ENCODE peak calls at places on chromosomes 1 and 21, in seven cellular contexts. O, L, X, Y, A, N and E are unnamed samples.

GRCh38 chr1:213448360-213448759 is 397.3 kb downstream of the RPS6KC1 start:
- DNase-seq in O (no peak), L (no peak), X (no peak), Y (no peak), A (no peak), N (no peak), E (no peak)

GRCh38 chr1:78434351-78434750 is 56.4 kb upstream of the PTGFR start:
- DNase-seq in O (no peak), L (no peak), X (no peak), Y (no peak), A (no peak), N (no peak), E (no peak)

GRCh38 chr1:93080424-93080823 is 1.3 kb downstream of the MTF2 start:
- DNase-seq in O (no peak), L (peak), X (peak), Y (no peak), A (no peak), N (peak), E (peak)

GRCh38 chr1:41086921-41087320 is 65.4 kb upstream of the SLFNL1 start:
- DNase-seq in O (no peak), L (no peak), X (no peak), Y (no peak), A (no peak), N (no peak), E (no peak)

GRCh38 chr1:235411489-235412486 is 44.6 kb downstream of the TBCE start:
- DNase-seq in O (no peak), L (no peak), X (no peak), Y (no peak), A (peak), N (no peak), E (no peak)

GRCh38 chr1:226104671-226105121 is 42.2 kb downstream of the H3-3A start:
- DNase-seq in O (no peak), L (no peak), X (no peak), Y (no peak), A (no peak), N (no peak), E (peak)

GRCh38 chr21:44836666-44837471 is 19.0 kb upstream of the SUMO3 start:
- DNase-seq in O (no peak), L (peak), X (no peak), Y (peak), A (no peak), N (no peak), E (peak)

GRCh38 chr1:3976821-3977220 is 76.7 kb upstream of the C1orf174 start:
- DNase-seq in O (no peak), L (no peak), X (no peak), Y (no peak), A (no peak), N (no peak), E (no peak)

GRCh38 chr1:38418195-38419030 is 371.8 kb upstream of the POU3F1 start:
- DNase-seq in O (no peak), L (no peak), X (no peak), Y (no peak), A (no peak), N (no peak), E (peak)

GRCh38 chr1:207869859-207870258 is 41.1 kb downstream of the CD34 start:
- DNase-seq in O (no peak), L (no peak), X (no peak), Y (peak), A (no peak), N (no peak), E (no peak)

GRCh38 chr1:230127105-230128054 is 60.3 kb downstream of the GALNT2 start:
- DNase-seq in O (no peak), L (no peak), X (no peak), Y (no peak), A (no peak), N (no peak), E (no peak)

DNA sequence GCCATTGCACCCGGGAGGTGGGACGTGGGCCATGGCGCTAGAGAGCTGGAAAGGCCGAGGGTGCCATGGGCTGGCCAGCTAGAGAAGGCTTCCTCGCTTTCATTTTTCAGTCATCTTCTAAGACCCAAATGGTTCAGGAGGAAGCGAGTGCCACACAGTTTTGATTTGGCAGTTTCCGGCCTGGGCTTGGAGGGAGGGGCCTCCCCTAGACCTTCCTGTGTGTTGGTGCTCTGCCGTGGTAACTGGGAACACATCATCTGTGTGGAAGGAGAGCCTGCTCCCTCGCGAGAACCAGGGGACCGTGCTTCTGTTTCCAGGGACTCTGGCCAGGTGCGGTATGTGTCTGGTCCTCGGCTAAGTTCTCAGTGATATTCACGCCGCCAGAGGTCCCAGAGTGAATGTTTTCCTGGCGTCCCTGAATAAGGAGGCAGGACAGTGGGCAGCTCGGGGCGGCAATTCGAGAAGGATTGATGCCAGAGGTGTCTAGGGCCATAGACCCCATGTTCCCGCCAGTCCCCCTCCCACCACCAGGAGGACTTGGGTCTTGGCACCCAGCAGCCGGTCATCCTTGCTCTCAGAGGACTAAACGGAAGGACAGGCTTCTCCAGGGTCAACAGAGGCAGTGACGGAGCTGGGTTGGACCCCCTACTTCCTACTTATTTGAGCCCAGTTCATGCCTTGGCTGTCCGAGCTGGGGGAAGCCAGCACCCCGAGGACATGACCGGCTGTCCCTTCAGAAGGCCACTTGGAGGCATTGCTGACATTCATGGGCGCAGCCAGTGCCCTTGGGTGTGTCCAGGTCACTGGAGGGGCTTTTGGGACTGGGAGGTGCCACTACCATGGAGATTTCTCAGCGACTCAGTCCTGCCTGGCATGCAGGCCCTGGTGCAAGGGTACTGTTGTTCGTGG is 2.7 kb upstream of the NPHP4 start:
- DNase-seq in O (peak), L (no peak), X (peak), Y (no peak), A (no peak), N (no peak), E (no peak)
- TF ChIP-seq CTCF in O (no peak), L (no peak), X (peak), Y (no peak), A (no peak), N (no peak), E (peak)

GRCh38 chr1:170666661-170667060 is 2.7 kb downstream of the PRRX1 start:
- DNase-seq in O (peak), L (no peak), X (no peak), Y (no peak), A (no peak), N (no peak), E (no peak)

GRCh38 chr1:170663441-170664282 is at the start of gene PRRX1:
- DNase-seq in O (peak), L (peak), X (no peak), Y (no peak), A (no peak), N (no peak), E (no peak)

GRCh38 chr1:170664283-170664827 is 424 bp downstream of the PRRX1 start:
- DNase-seq in O (peak), L (no peak), X (no peak), Y (no peak), A (no peak), N (no peak), E (no peak)

GRCh38 chr1:170665625-170666024 is 1.7 kb downstream of the PRRX1 start:
- DNase-seq in O (peak), L (no peak), X (no peak), Y (no peak), A (no peak), N (no peak), E (no peak)

GRCh38 chr1:170664828-170665617 is 1.1 kb downstream of the PRRX1 start:
- DNase-seq in O (peak), L (peak), X (no peak), Y (peak), A (no peak), N (no peak), E (no peak)
- H3K4me3 ChIP-seq in O (peak), L (peak), X (no peak), Y (no peak), A (peak), N (peak), E (peak)

DNA sequence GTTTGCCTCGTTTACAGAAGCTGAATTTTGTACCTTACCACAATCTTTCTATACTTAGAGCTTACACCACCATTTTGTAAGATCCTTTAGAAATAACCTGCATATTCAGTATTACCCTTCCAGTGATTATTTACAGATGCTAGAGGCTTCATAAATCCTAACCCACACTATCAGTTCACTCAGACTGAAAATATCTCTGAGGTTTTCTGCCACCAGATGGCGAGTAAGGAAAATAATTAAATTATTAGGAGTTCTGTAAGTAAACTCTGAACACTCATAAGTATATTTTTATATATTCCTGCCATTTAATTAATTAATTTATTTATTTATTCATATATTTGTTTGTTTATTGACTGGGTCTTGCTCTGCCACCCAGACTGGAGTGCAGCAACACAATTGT is 1635.2 kb downstream of the PLA2G4A start:
- DNase-seq in O (no peak), L (no peak), X (no peak), Y (no peak), A (no peak), N (no peak), E (peak)
- TF ChIP-seq CTCF in O (no peak), L (no peak), X (no peak), Y (no peak), A (no peak), N (no peak), E (peak)

DNA sequence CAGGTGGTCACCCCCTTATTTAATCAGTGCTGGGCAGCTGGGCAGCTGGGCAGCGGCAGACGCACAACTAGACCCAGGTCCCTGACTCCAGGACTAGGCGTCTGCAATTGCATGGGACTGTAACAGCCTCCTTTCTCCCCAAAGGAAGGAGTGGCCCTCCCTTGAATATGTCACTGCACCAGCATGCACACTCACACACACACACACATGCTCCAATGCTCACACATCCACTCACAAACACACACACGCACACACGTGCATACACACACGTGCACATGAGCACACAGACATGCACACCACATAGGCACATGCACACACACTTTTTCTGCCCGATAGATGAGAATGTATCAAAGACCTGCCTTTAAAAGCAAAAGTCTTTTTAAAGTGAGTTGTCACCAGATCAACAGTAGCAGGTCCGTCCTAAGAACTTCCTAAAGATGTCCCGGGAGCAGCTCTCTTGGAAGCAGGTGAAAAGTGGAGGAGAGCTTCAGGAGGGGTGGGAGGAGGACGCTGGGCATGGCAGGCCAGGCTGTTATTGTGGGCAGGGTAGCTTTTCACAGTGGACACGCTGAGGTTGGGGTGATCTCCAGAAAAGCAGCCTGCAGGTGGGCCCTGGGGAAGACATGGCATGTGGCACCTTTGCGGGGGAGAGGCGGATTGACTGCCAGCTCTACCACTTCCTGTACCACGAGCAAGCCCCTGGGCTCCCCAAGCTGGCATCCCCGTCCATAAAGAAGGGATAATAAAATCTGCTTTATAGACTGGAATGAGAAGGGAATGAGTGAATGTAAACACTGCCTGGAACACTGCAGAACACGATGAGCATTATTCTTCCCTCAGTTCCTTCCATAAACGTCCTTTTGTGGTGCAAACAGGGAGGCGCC is 1.7 kb downstream of the PDE9A start:
- DNase-seq in O (no peak), L (no peak), X (no peak), Y (no peak), A (no peak), N (no peak), E (no peak)
- H3K4me3 ChIP-seq in O (no peak), L (no peak), X (peak), Y (no peak), A (peak), N (no peak), E (no peak)

DNA sequence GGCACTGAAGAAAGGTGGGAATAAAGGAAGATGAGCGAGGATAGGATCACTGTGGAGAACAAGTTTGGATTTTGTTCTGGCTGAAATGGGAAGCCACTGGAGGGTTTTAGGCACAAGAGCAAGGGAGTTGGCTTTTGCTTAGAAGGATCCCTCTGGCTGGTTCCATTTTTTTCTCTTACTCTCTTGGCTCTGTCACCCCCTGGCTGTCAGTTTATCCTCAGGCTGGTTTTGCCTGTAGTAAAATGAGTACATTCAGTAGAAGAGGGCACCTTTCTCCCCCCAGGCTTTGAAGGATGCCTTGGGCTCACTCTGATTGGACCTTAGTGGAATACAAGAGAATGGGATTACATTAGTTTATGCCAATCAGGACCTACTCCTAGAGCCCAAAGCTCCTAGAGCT is 17.1 kb downstream of the CACHD1 start:
- DNase-seq in O (no peak), L (no peak), X (no peak), Y (no peak), A (no peak), N (no peak), E (no peak)
- TF ChIP-seq CTCF in O (no peak), L (peak), X (no peak), Y (no peak), A (no peak), N (no peak), E (peak)